ENCODE peak calls at places on chromosome 18, in five cellular contexts. One of them, this sample, is unnamed.

GRCh38 chr18:67310826-67311225 is 205.7 kb downstream of the DSEL start:
- DNase-seq in breast epithelium: no peak
- DNase-seq in upper lobe of left lung: no peak
- DNase-seq in heart left ventricle: no peak
- DNase-seq in IMR-90: peak
- DNase-seq in this sample: no peak

GRCh38 chr18:46173393-46174316 is 69.5 kb downstream of the HAUS1 start:
- DNase-seq in breast epithelium: peak
- DNase-seq in upper lobe of left lung: peak
- DNase-seq in heart left ventricle: peak
- DNase-seq in IMR-90: peak
- DNase-seq in this sample: no peak

GRCh38 chr18:37457337-37457736 is 108.3 kb downstream of the CELF4 start:
- DNase-seq in breast epithelium: no peak
- DNase-seq in upper lobe of left lung: no peak
- DNase-seq in heart left ventricle: no peak
- DNase-seq in IMR-90: no peak
- DNase-seq in this sample: no peak

GRCh38 chr18:9823805-9824473 is 61.8 kb upstream of the TXNDC2 start:
- DNase-seq in breast epithelium: no peak
- DNase-seq in upper lobe of left lung: no peak
- DNase-seq in heart left ventricle: peak
- DNase-seq in IMR-90: peak
- DNase-seq in this sample: no peak

GRCh38 chr18:9971313-9971920 is 57.6 kb downstream of the VAPA start:
- DNase-seq in breast epithelium: peak
- DNase-seq in upper lobe of left lung: peak
- DNase-seq in heart left ventricle: peak
- DNase-seq in IMR-90: peak
- DNase-seq in this sample: no peak

GRCh38 chr18:79815657-79816056 is 17.9 kb downstream of the KCNG2 start:
- DNase-seq in breast epithelium: no peak
- DNase-seq in upper lobe of left lung: no peak
- DNase-seq in heart left ventricle: no peak
- DNase-seq in IMR-90: no peak
- DNase-seq in this sample: peak

GRCh38 chr18:35770360-35770759 is 188.8 kb downstream of the GALNT1 start:
- DNase-seq in breast epithelium: no peak
- DNase-seq in upper lobe of left lung: no peak
- DNase-seq in heart left ventricle: no peak
- DNase-seq in IMR-90: no peak
- DNase-seq in this sample: no peak

GRCh38 chr18:68916734-68917133 is 118.9 kb downstream of the CCDC102B start:
- DNase-seq in breast epithelium: no peak
- DNase-seq in upper lobe of left lung: no peak
- DNase-seq in heart left ventricle: no peak
- DNase-seq in IMR-90: no peak
- DNase-seq in this sample: no peak

GRCh38 chr18:28176933-28177827 is at the start of gene CDH2:
- DNase-seq in breast epithelium: no peak
- DNase-seq in upper lobe of left lung: no peak
- DNase-seq in heart left ventricle: peak
- DNase-seq in IMR-90: peak
- DNase-seq in this sample: no peak

GRCh38 chr18:70332694-70333093 is 43.8 kb downstream of the SOCS6 start:
- DNase-seq in breast epithelium: no peak
- DNase-seq in upper lobe of left lung: no peak
- DNase-seq in heart left ventricle: no peak
- DNase-seq in IMR-90: peak
- DNase-seq in this sample: no peak

GRCh38 chr18:77062518-77063003 is 70.0 kb downstream of the MBP start:
- DNase-seq in breast epithelium: no peak
- DNase-seq in upper lobe of left lung: peak
- DNase-seq in heart left ventricle: no peak
- DNase-seq in IMR-90: peak
- DNase-seq in this sample: no peak

GRCh38 chr18:8800445-8800844 is 95.1 kb downstream of the MTCL1 start:
- DNase-seq in breast epithelium: no peak
- DNase-seq in upper lobe of left lung: no peak
- DNase-seq in heart left ventricle: no peak
- DNase-seq in IMR-90: peak
- DNase-seq in this sample: no peak

GRCh38 chr18:75407468-75408437 is 19.8 kb downstream of the SMIM21 start:
- DNase-seq in breast epithelium: no peak
- DNase-seq in upper lobe of left lung: no peak
- DNase-seq in heart left ventricle: no peak
- DNase-seq in IMR-90: peak
- DNase-seq in this sample: no peak

GRCh38 chr18:15165048-15165447 is 417.1 kb downstream of the ANKRD30B start:
- DNase-seq in breast epithelium: no peak
- DNase-seq in upper lobe of left lung: no peak
- DNase-seq in heart left ventricle: no peak
- DNase-seq in IMR-90: no peak
- DNase-seq in this sample: no peak

GRCh38 chr18:45245036-45245638 is 370.1 kb upstream of the SLC14A2 start:
- DNase-seq in breast epithelium: no peak
- DNase-seq in upper lobe of left lung: no peak
- DNase-seq in heart left ventricle: no peak
- DNase-seq in IMR-90: no peak
- DNase-seq in this sample: no peak

GRCh38 chr18:75211721-75212625 is 1.4 kb downstream of the TSHZ1 start:
- DNase-seq in breast epithelium: no peak
- DNase-seq in upper lobe of left lung: peak
- DNase-seq in heart left ventricle: peak
- DNase-seq in IMR-90: peak
- DNase-seq in this sample: peak

GRCh38 chr18:63126134-63127067 is 193.2 kb downstream of the BCL2 start:
- DNase-seq in breast epithelium: no peak
- DNase-seq in upper lobe of left lung: no peak
- DNase-seq in heart left ventricle: no peak
- DNase-seq in IMR-90: no peak
- DNase-seq in this sample: no peak

GRCh38 chr18:46413684-46414083 is 243.3 kb downstream of the LOXHD1 start:
- DNase-seq in breast epithelium: no peak
- DNase-seq in upper lobe of left lung: no peak
- DNase-seq in heart left ventricle: no peak
- DNase-seq in IMR-90: peak
- DNase-seq in this sample: no peak

GRCh38 chr18:43578636-43579203 is 301.4 kb upstream of the SYT4 start:
- DNase-seq in breast epithelium: no peak
- DNase-seq in upper lobe of left lung: no peak
- DNase-seq in heart left ventricle: no peak
- DNase-seq in IMR-90: no peak
- DNase-seq in this sample: no peak

GRCh38 chr18:12604445-12605007 is 53.4 kb downstream of the SPIRE1 start:
- DNase-seq in breast epithelium: no peak
- DNase-seq in upper lobe of left lung: no peak
- DNase-seq in heart left ventricle: no peak
- DNase-seq in IMR-90: no peak
- DNase-seq in this sample: no peak

GRCh38 chr18:68399721-68400120 is 315.2 kb downstream of the TMX3 start:
- DNase-seq in breast epithelium: no peak
- DNase-seq in upper lobe of left lung: no peak
- DNase-seq in heart left ventricle: no peak
- DNase-seq in IMR-90: no peak
- DNase-seq in this sample: no peak

GRCh38 chr18:53864758-53865157 is 359.7 kb downstream of the MBD2 start:
- DNase-seq in breast epithelium: no peak
- DNase-seq in upper lobe of left lung: no peak
- DNase-seq in heart left ventricle: no peak
- DNase-seq in IMR-90: no peak
- DNase-seq in this sample: no peak

GRCh38 chr18:80006726-80007125 is 18.4 kb upstream of the TXNL4A start:
- DNase-seq in breast epithelium: no peak
- DNase-seq in upper lobe of left lung: no peak
- DNase-seq in heart left ventricle: no peak
- DNase-seq in IMR-90: no peak
- DNase-seq in this sample: no peak

GRCh38 chr18:50099725-50100414 is 95.1 kb downstream of the MYO5B start:
- DNase-seq in breast epithelium: no peak
- DNase-seq in upper lobe of left lung: no peak
- DNase-seq in heart left ventricle: no peak
- DNase-seq in IMR-90: peak
- DNase-seq in this sample: no peak

GRCh38 chr18:79552140-79552631 is 127.4 kb upstream of the CTDP1 start:
- DNase-seq in breast epithelium: no peak
- DNase-seq in upper lobe of left lung: peak
- DNase-seq in heart left ventricle: peak
- DNase-seq in IMR-90: no peak
- DNase-seq in this sample: no peak

GRCh38 chr18:6058941-6059340 is 163.6 kb upstream of the TMEM200C start:
- DNase-seq in breast epithelium: no peak
- DNase-seq in upper lobe of left lung: no peak
- DNase-seq in heart left ventricle: peak
- DNase-seq in IMR-90: peak
- DNase-seq in this sample: no peak

GRCh38 chr18:59954241-59954640 is 54.4 kb downstream of the PMAIP1 start:
- DNase-seq in breast epithelium: no peak
- DNase-seq in upper lobe of left lung: no peak
- DNase-seq in heart left ventricle: no peak
- DNase-seq in IMR-90: no peak
- DNase-seq in this sample: no peak

GRCh38 chr18:8603663-8604520 is 5.3 kb upstream of the RAB12 start:
- DNase-seq in breast epithelium: no peak
- DNase-seq in upper lobe of left lung: no peak
- DNase-seq in heart left ventricle: no peak
- DNase-seq in IMR-90: no peak
- DNase-seq in this sample: no peak

GRCh38 chr18:3526421-3527354 is 76.7 kb downstream of the TGIF1 start:
- DNase-seq in breast epithelium: no peak
- DNase-seq in upper lobe of left lung: no peak
- DNase-seq in heart left ventricle: no peak
- DNase-seq in IMR-90: peak
- DNase-seq in this sample: no peak

GRCh38 chr18:3524706-3525105 is 74.7 kb downstream of the TGIF1 start:
- DNase-seq in breast epithelium: no peak
- DNase-seq in upper lobe of left lung: no peak
- DNase-seq in heart left ventricle: no peak
- DNase-seq in IMR-90: no peak
- DNase-seq in this sample: no peak

GRCh38 chr18:3529077-3529476 is 79.1 kb downstream of the TGIF1 start:
- DNase-seq in breast epithelium: no peak
- DNase-seq in upper lobe of left lung: no peak
- DNase-seq in heart left ventricle: no peak
- DNase-seq in IMR-90: no peak
- DNase-seq in this sample: no peak

GRCh38 chr18:3528251-3528650 is 78.3 kb downstream of the TGIF1 start:
- DNase-seq in breast epithelium: no peak
- DNase-seq in upper lobe of left lung: no peak
- DNase-seq in heart left ventricle: no peak
- DNase-seq in IMR-90: no peak
- DNase-seq in this sample: no peak

GRCh38 chr18:3525870-3526420 is 76.0 kb downstream of the TGIF1 start:
- DNase-seq in breast epithelium: no peak
- DNase-seq in upper lobe of left lung: no peak
- DNase-seq in heart left ventricle: no peak
- DNase-seq in IMR-90: no peak
- DNase-seq in this sample: no peak
- H3K27ac ChIP-seq in breast epithelium: no peak
- H3K27ac ChIP-seq in upper lobe of left lung: no peak
- H3K27ac ChIP-seq in heart left ventricle: no peak
- H3K27ac ChIP-seq in IMR-90: no peak
- H3K27ac ChIP-seq in this sample: no peak

GRCh38 chr18:23207191-23207955 is 72.1 kb downstream of the CABLES1 start:
- DNase-seq in breast epithelium: no peak
- DNase-seq in upper lobe of left lung: no peak
- DNase-seq in heart left ventricle: no peak
- DNase-seq in IMR-90: peak
- DNase-seq in this sample: no peak
- TF ChIP-seq CTCF in breast epithelium: no peak
- TF ChIP-seq CTCF in upper lobe of left lung: no peak
- TF ChIP-seq CTCF in heart left ventricle: no peak
- TF ChIP-seq CTCF in IMR-90: peak
- TF ChIP-seq CTCF in this sample: no peak

GRCh38 chr18:24396082-24396623 is 1.5 kb downstream of the OSBPL1A start:
- DNase-seq in breast epithelium: no peak
- DNase-seq in upper lobe of left lung: no peak
- DNase-seq in heart left ventricle: no peak
- DNase-seq in IMR-90: peak
- DNase-seq in this sample: no peak

GRCh38 chr18:24395049-24395780 is 2.4 kb downstream of the OSBPL1A start:
- DNase-seq in breast epithelium: no peak
- DNase-seq in upper lobe of left lung: no peak
- DNase-seq in heart left ventricle: no peak
- DNase-seq in IMR-90: peak
- DNase-seq in this sample: no peak

GRCh38 chr18:24398515-24398914 is 891 bp upstream of the OSBPL1A start:
- DNase-seq in breast epithelium: no peak
- DNase-seq in upper lobe of left lung: no peak
- DNase-seq in heart left ventricle: no peak
- DNase-seq in IMR-90: peak
- DNase-seq in this sample: no peak

GRCh38 chr18:24397694-24398365 is at the start of gene OSBPL1A:
- DNase-seq in breast epithelium: peak
- DNase-seq in upper lobe of left lung: peak
- DNase-seq in heart left ventricle: peak
- DNase-seq in IMR-90: peak
- DNase-seq in this sample: no peak

DNA sequence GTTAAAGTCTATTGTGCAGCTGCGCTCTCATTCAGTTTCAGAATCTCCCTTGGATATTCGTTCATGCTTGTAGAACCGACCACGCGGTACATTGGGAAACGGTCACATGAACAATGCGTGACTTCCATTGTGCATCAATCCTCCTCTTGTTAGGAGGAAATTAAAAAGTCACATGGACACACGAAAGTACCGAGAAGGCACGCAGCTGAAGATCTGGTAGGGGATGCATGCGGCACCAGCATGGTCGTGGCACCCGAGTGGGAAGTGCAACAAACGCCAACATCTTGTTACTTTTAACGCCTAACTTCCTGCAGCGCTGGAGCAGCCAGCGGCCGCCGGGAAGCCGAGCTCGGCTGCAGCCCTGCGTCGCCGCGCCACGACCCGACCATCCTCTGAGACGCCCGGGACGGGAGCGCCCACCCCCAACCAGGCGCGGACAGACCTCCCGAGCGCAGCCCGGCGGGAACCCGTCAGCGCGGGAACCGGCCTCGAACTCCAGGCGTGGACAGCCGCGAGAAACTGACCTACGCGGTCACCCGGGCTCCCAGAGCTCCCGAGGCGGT is 412 bp downstream of the OSBPL1A start:
- DNase-seq in breast epithelium: no peak
- DNase-seq in upper lobe of left lung: peak
- DNase-seq in heart left ventricle: peak
- DNase-seq in IMR-90: peak
- DNase-seq in this sample: no peak
- TF ChIP-seq POLR2A in breast epithelium: no peak
- TF ChIP-seq POLR2A in upper lobe of left lung: no peak
- TF ChIP-seq POLR2A in heart left ventricle: no peak
- TF ChIP-seq POLR2A in IMR-90: peak
- TF ChIP-seq POLR2A in this sample: no peak

DNA sequence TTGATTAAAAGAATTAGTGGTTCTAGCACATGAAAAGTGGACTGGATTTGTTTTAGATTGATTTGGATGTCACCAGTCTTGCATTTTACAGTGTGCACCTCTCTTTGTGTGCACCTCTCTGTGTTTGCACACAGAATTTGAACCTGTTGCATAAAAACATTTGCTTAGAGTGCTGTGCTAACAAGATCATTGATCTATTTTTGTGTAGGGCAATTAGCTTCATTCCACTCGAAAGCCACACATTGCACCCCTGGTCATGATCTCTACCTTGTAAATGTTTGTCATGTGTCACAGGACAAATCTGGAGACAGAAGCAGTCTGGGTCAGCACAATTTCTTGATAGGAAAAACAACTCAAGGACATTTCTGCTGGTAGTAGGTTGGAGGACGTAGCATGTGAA is 258.7 kb upstream of the LINC00305 start:
- DNase-seq in breast epithelium: no peak
- DNase-seq in upper lobe of left lung: no peak
- DNase-seq in heart left ventricle: no peak
- DNase-seq in IMR-90: no peak
- DNase-seq in this sample: no peak
- H3K27ac ChIP-seq in breast epithelium: no peak
- H3K27ac ChIP-seq in upper lobe of left lung: no peak
- H3K27ac ChIP-seq in heart left ventricle: no peak
- H3K27ac ChIP-seq in IMR-90: no peak
- H3K27ac ChIP-seq in this sample: no peak